ENCODE peak calls at places on chromosomes 11 and 22, in four cellular contexts. One of them, this sample, is unnamed.

GRCh38 chr11:2458321-2458720 is 13.5 kb downstream of the KCNQ1 start:
- DNase-seq in stomach: no peak
- DNase-seq in adrenal gland: no peak
- DNase-seq in heart right ventricle: no peak
- DNase-seq in this sample: no peak

GRCh38 chr11:62193954-62194353 is 3.9 kb downstream of the SCGB1D1 start:
- DNase-seq in heart right ventricle: no peak
- DNase-seq in stomach: no peak
- DNase-seq in adrenal gland: no peak
- DNase-seq in this sample: no peak

GRCh38 chr22:18063311-18063710 is 14.5 kb upstream of the PEX26 start:
- DNase-seq in stomach: no peak
- DNase-seq in adrenal gland: no peak
- DNase-seq in heart right ventricle: no peak
- DNase-seq in this sample: no peak

GRCh38 chr11:130604606-130605005 is 156.2 kb downstream of the ADAMTS15 start:
- DNase-seq in stomach: no peak
- DNase-seq in adrenal gland: no peak
- DNase-seq in heart right ventricle: no peak
- DNase-seq in this sample: no peak

GRCh38 chr11:45094958-45095690 is 51.3 kb upstream of the PRDM11 start:
- DNase-seq in adrenal gland: no peak
- DNase-seq in heart right ventricle: peak; percentile 57
- DNase-seq in stomach: no peak
- DNase-seq in this sample: no peak

GRCh38 chr22:24486501-24486921 is 8.6 kb upstream of the UPB1 start:
- DNase-seq in heart right ventricle: no peak
- DNase-seq in adrenal gland: no peak
- DNase-seq in stomach: no peak
- DNase-seq in this sample: peak; percentile 55

GRCh38 chr22:42808516-42808915 is 48.6 kb downstream of the ARFGAP3 start:
- DNase-seq in stomach: no peak
- DNase-seq in heart right ventricle: no peak
- DNase-seq in adrenal gland: peak; percentile 5
- DNase-seq in this sample: no peak

GRCh38 chr11:74749127-74749964 is 697 bp downstream of the RNF169 start:
- DNase-seq in stomach: peak; percentile 54
- DNase-seq in heart right ventricle: peak; percentile 62
- DNase-seq in adrenal gland: peak; percentile 44
- DNase-seq in this sample: peak; percentile 51

GRCh38 chr11:69911310-69912160 is 92.3 kb upstream of the FGF3 start:
- DNase-seq in heart right ventricle: no peak
- DNase-seq in stomach: no peak
- DNase-seq in adrenal gland: no peak
- DNase-seq in this sample: peak; percentile 47

GRCh38 chr11:35313066-35313765 is 106.1 kb downstream of the SLC1A2 start:
- DNase-seq in adrenal gland: no peak
- DNase-seq in stomach: no peak
- DNase-seq in heart right ventricle: no peak
- DNase-seq in this sample: peak; percentile 50

GRCh38 chr11:11320820-11321219 is 32.2 kb downstream of the CSNK2A3 start:
- DNase-seq in stomach: no peak
- DNase-seq in adrenal gland: no peak
- DNase-seq in heart right ventricle: no peak
- DNase-seq in this sample: no peak

GRCh38 chr11:120017582-120017981 is 120.3 kb downstream of the TRIM29 start:
- DNase-seq in stomach: no peak
- DNase-seq in heart right ventricle: no peak
- DNase-seq in adrenal gland: no peak
- DNase-seq in this sample: no peak

GRCh38 chr11:48307760-48308386 is 1.9 kb downstream of the OR4S1 start:
- DNase-seq in adrenal gland: peak; percentile 83
- DNase-seq in heart right ventricle: peak; percentile 15
- DNase-seq in stomach: peak; percentile 70
- DNase-seq in this sample: no peak

GRCh38 chr22:19892249-19892879 is 37.7 kb upstream of the GNB1L start:
- DNase-seq in stomach: no peak
- DNase-seq in heart right ventricle: no peak
- DNase-seq in adrenal gland: no peak
- DNase-seq in this sample: no peak

GRCh38 chr11:27505781-27506180 is 788 bp downstream of the LIN7C start:
- DNase-seq in adrenal gland: no peak
- DNase-seq in stomach: no peak
- DNase-seq in heart right ventricle: no peak
- DNase-seq in this sample: no peak

GRCh38 chr11:118305726-118306125 is 1.2 kb downstream of the CD3E start:
- DNase-seq in adrenal gland: no peak
- DNase-seq in heart right ventricle: no peak
- DNase-seq in stomach: no peak
- DNase-seq in this sample: no peak

GRCh38 chr11:2988361-2988762 is 3.8 kb downstream of the NAP1L4 start:
- DNase-seq in adrenal gland: no peak
- DNase-seq in heart right ventricle: no peak
- DNase-seq in stomach: no peak
- DNase-seq in this sample: no peak

GRCh38 chr22:20438678-20439492 is 1.3 kb upstream of the SCARF2 start:
- DNase-seq in adrenal gland: no peak
- DNase-seq in stomach: no peak
- DNase-seq in heart right ventricle: no peak
- DNase-seq in this sample: no peak

DNA sequence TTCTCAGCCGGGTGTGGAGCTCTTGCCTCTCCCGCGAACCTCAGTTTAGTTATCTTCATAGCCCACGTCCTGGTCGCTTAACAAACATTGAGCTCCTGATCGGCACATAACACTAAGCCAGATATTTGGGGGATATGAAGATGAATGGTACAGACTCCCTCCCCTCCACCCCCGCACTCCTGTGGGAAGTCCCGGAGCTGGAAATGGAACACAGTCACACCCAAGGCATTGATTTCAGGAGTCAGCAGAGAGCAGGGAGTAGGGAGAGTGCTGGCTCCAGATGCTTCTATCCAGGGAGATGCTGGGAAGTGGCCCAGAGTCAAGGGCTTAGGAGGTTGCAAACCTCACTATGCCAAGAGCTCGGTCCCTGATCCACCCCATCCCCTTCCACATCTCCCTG is 26.1 kb upstream of the CABP7 start:
- DNase-seq in stomach: no peak
- DNase-seq in heart right ventricle: no peak
- DNase-seq in adrenal gland: no peak
- DNase-seq in this sample: no peak
- TF ChIP-seq CTCF in stomach: no peak
- TF ChIP-seq CTCF in heart right ventricle: no peak
- TF ChIP-seq CTCF in adrenal gland: no peak
- TF ChIP-seq CTCF in this sample: no peak

DNA sequence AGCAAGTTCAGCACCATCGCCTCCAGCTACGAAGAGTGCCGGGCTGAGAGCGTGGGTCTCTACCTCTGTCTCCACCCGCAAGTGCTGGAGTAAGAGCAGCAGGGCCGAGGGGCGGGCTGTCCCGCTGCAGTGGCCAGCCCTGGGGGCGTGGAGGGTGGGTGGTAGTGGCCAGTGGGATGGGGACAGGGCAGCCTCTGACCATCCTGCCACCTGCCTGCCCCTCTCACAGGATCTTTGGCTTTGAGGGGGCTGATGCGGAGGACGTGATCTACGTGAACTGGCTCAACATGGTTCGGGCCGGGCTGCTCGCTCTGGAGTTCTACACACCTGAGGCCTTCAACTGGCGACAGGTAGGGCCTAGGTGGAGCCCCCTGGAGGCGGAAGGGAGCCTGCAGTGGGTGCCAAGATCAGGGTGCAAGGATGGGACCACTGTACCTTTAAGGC is 15.0 kb upstream of the BBS1 start:
- DNase-seq in adrenal gland: no peak
- DNase-seq in heart right ventricle: no peak
- DNase-seq in stomach: no peak
- DNase-seq in this sample: no peak
- TF ChIP-seq CTCF in adrenal gland: no peak
- TF ChIP-seq CTCF in heart right ventricle: no peak
- TF ChIP-seq CTCF in stomach: no peak
- TF ChIP-seq CTCF in this sample: peak; percentile 16

GRCh38 chr11:66543263-66544107 is 2.4 kb downstream of the ZDHHC24 start:
- DNase-seq in stomach: peak; percentile 47
- DNase-seq in heart right ventricle: peak; percentile 52
- DNase-seq in adrenal gland: peak; percentile 43
- DNase-seq in this sample: no peak
- TF ChIP-seq CTCF in stomach: no peak
- TF ChIP-seq CTCF in heart right ventricle: no peak
- TF ChIP-seq CTCF in adrenal gland: peak; percentile 45
- TF ChIP-seq CTCF in this sample: peak; percentile 45

DNA sequence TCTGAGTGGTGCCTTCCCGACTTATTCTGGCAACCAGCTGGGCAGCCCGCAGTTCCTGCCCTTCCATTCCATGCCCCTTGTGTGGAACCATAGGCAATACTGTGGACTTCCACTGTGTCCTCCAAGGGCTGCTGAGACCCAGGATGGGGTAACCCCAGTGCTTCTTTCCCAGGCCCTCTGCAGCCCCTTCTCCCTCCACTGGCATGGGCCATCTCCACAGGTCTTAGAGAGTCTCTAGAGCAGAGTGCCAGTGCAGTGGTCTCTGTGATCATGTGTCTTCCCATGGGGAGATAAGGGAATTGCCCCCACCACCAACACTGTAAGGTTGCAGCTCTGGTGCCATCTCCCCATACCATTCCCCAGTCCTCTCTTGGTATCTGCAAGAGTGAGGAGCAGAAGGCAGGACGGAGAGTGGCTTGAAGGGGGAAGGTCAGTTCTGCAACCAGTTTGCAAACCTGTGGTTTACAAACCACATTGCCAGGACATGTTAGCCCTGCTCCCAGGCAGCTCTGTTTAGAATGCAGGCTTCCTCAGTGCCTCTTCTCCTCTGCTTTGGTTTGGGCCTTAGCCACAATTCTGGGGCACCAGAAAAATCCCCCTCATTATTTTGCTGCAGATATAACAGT is 20.9 kb upstream of the DRD2 start:
- DNase-seq in adrenal gland: no peak
- DNase-seq in stomach: no peak
- DNase-seq in heart right ventricle: no peak
- DNase-seq in this sample: no peak
- TF ChIP-seq CTCF in adrenal gland: no peak
- TF ChIP-seq CTCF in stomach: no peak
- TF ChIP-seq CTCF in heart right ventricle: no peak
- TF ChIP-seq CTCF in this sample: no peak

GRCh38 chr22:37636949-37637273 is 2.6 kb upstream of the SH3BP1 start:
- DNase-seq in adrenal gland: no peak
- DNase-seq in heart right ventricle: no peak
- DNase-seq in stomach: no peak
- DNase-seq in this sample: no peak

GRCh38 chr22:37635157-37635556 is 4.3 kb upstream of the SH3BP1 start:
- DNase-seq in stomach: no peak
- DNase-seq in heart right ventricle: no peak
- DNase-seq in adrenal gland: no peak
- DNase-seq in this sample: no peak

GRCh38 chr22:37634505-37635002 is 4.9 kb upstream of the SH3BP1 start:
- DNase-seq in stomach: no peak
- DNase-seq in adrenal gland: no peak
- DNase-seq in heart right ventricle: peak; percentile 45
- DNase-seq in this sample: no peak

GRCh38 chr22:37638351-37639069 is 959 bp upstream of the SH3BP1 start:
- DNase-seq in adrenal gland: no peak
- DNase-seq in heart right ventricle: no peak
- DNase-seq in stomach: peak; percentile 43
- DNase-seq in this sample: no peak

GRCh38 chr22:37636186-37636948 is 3.1 kb upstream of the SH3BP1 start:
- DNase-seq in adrenal gland: no peak
- DNase-seq in heart right ventricle: no peak
- DNase-seq in stomach: peak; percentile 31
- DNase-seq in this sample: peak; percentile 63
- TF ChIP-seq CTCF in adrenal gland: no peak
- TF ChIP-seq CTCF in heart right ventricle: no peak
- TF ChIP-seq CTCF in stomach: peak; percentile 7
- TF ChIP-seq CTCF in this sample: peak; percentile 59

GRCh38 chr22:32123657-32124056 is 35.4 kb downstream of the C22orf42 start:
- DNase-seq in heart right ventricle: no peak
- DNase-seq in stomach: no peak
- DNase-seq in adrenal gland: no peak
- DNase-seq in this sample: no peak
- TF ChIP-seq CTCF in heart right ventricle: no peak
- TF ChIP-seq CTCF in stomach: no peak
- TF ChIP-seq CTCF in adrenal gland: no peak
- TF ChIP-seq CTCF in this sample: no peak